ENCODE peak calls at places on chromosomes 4 and X, in six cellular contexts. C, N, I, W, K and A are unnamed samples.

GRCh38 chrX:6678313-6678712 is 143.4 kb upstream of the VCX3A start:
- DNase-seq in C (no peak), N (no peak), I (no peak), W (no peak), K (no peak), A (no peak)

GRCh38 chrX:86047174-86047991 is at the start of gene CHM:
- DNase-seq in C (peak; percentile 96), N (peak; percentile 59), I (peak; percentile 30), W (peak; percentile 51), K (peak; percentile 46), A (peak; percentile 35)

GRCh38 chrX:65755786-65756185 is 88.3 kb downstream of the MSN start:
- DNase-seq in C (no peak), N (no peak), I (no peak), W (no peak), K (no peak), A (no peak)

GRCh38 chrX:27599928-27600327 is 9.8 kb downstream of the DCAF8L2 start:
- DNase-seq in C (no peak), N (no peak), I (no peak), W (peak; percentile 62), K (no peak), A (no peak)

GRCh38 chrX:93259029-93259428 is 414.3 kb downstream of the NAP1L3 start:
- DNase-seq in C (no peak), N (no peak), I (no peak), W (no peak), K (no peak), A (no peak)

GRCh38 chr4:122827258-122827887 is 742 bp downstream of the FGF2 start:
- DNase-seq in C (peak; percentile 30), N (no peak), I (no peak), W (no peak), K (no peak), A (peak; percentile 1)

GRCh38 chr4:27087306-27088045 is 226.8 kb downstream of the STIM2 start:
- DNase-seq in C (no peak), N (no peak), I (no peak), W (no peak), K (no peak), A (no peak)

GRCh38 chr4:43586813-43587212 is 694.3 kb downstream of the GRXCR1 start:
- DNase-seq in C (no peak), N (no peak), I (no peak), W (no peak), K (no peak), A (no peak)

GRCh38 chr4:98363431-98363830 is 102.2 kb downstream of the RAP1GDS1 start:
- DNase-seq in C (no peak), N (no peak), I (no peak), W (no peak), K (no peak), A (no peak)

GRCh38 chr4:84596826-84597225 is 13.9 kb downstream of the CDS1 start:
- DNase-seq in C (no peak), N (no peak), I (no peak), W (peak; percentile 8), K (no peak), A (no peak)

GRCh38 chrX:118901991-118902390 is 72.4 kb upstream of the LONRF3 start:
- DNase-seq in C (no peak), N (no peak), I (no peak), W (no peak), K (no peak), A (no peak)

GRCh38 chr4:1356181-1356998 is 9.4 kb downstream of the UVSSA start:
- DNase-seq in C (peak; percentile 55), N (no peak), I (peak; percentile 36), W (peak; percentile 25), K (no peak), A (no peak)

GRCh38 chr4:102789317-102789717 is 28.5 kb upstream of the MANBA start:
- DNase-seq in C (no peak), N (no peak), I (no peak), W (peak; percentile 25), K (no peak), A (no peak)

GRCh38 chr4:76515975-76516853 is 81.2 kb downstream of the SHROOM3 start:
- DNase-seq in C (no peak), N (no peak), I (no peak), W (no peak), K (no peak), A (no peak)

GRCh38 chrX:23334871-23335599 is 386 bp downstream of the PTCHD1 start:
- DNase-seq in C (no peak), N (no peak), I (no peak), W (no peak), K (no peak), A (no peak)

GRCh38 chr4:40462326-40462725 is 127.2 kb downstream of the CHRNA9 start:
- DNase-seq in C (no peak), N (no peak), I (no peak), W (no peak), K (no peak), A (no peak)

GRCh38 chr4:146661368-146661767 is 22.7 kb downstream of the POU4F2 start:
- DNase-seq in C (no peak), N (no peak), I (no peak), W (no peak), K (no peak), A (no peak)